ENCODE peak calls at places on chromosome 1, in four cellular contexts. One of them, this sample, is unnamed.

GRCh38 chr1:149963358-149963757 is 26.7 kb upstream of the MTMR11 start:
- DNase-seq in activated naive CD8-positive, alpha-beta T cell treated with anti-CD3 and anti-CD28 coated beads, Interleukin-2, amount 50 U/mL, for 24 hours: no peak
- DNase-seq in NCI-H1105: no peak
- DNase-seq in GM12892: no peak
- DNase-seq in this sample: no peak

GRCh38 chr1:212077028-212077427 is 41.5 kb downstream of the DTL start:
- DNase-seq in activated naive CD8-positive, alpha-beta T cell treated with anti-CD3 and anti-CD28 coated beads, Interleukin-2, amount 50 U/mL, for 24 hours: no peak
- DNase-seq in NCI-H1105: no peak
- DNase-seq in GM12892: no peak
- DNase-seq in this sample: no peak

GRCh38 chr1:7267493-7267892 is 482.2 kb downstream of the CAMTA1 start:
- DNase-seq in NCI-H1105: no peak
- DNase-seq in GM12892: no peak
- DNase-seq in activated naive CD8-positive, alpha-beta T cell treated with anti-CD3 and anti-CD28 coated beads, Interleukin-2, amount 50 U/mL, for 24 hours: no peak
- DNase-seq in this sample: no peak

GRCh38 chr1:174074757-174075156 is 52.6 kb upstream of the RC3H1 start:
- DNase-seq in GM12892: no peak
- DNase-seq in NCI-H1105: peak
- DNase-seq in activated naive CD8-positive, alpha-beta T cell treated with anti-CD3 and anti-CD28 coated beads, Interleukin-2, amount 50 U/mL, for 24 hours: no peak
- DNase-seq in this sample: peak

GRCh38 chr1:242585616-242586354 is 61.3 kb upstream of the PLD5 start:
- DNase-seq in GM12892: no peak
- DNase-seq in activated naive CD8-positive, alpha-beta T cell treated with anti-CD3 and anti-CD28 coated beads, Interleukin-2, amount 50 U/mL, for 24 hours: no peak
- DNase-seq in NCI-H1105: no peak
- DNase-seq in this sample: no peak

GRCh38 chr1:27381976-27382762 is 964 bp downstream of the CD164L2 start:
- DNase-seq in GM12892: no peak
- DNase-seq in NCI-H1105: no peak
- DNase-seq in activated naive CD8-positive, alpha-beta T cell treated with anti-CD3 and anti-CD28 coated beads, Interleukin-2, amount 50 U/mL, for 24 hours: no peak
- DNase-seq in this sample: no peak

GRCh38 chr1:21335750-21336168 is 45.5 kb upstream of the ECE1 start:
- DNase-seq in NCI-H1105: peak
- DNase-seq in activated naive CD8-positive, alpha-beta T cell treated with anti-CD3 and anti-CD28 coated beads, Interleukin-2, amount 50 U/mL, for 24 hours: no peak
- DNase-seq in GM12892: no peak
- DNase-seq in this sample: peak

GRCh38 chr1:248243204-248243603 is 12.0 kb downstream of the OR2M4 start:
- DNase-seq in GM12892: peak
- DNase-seq in activated naive CD8-positive, alpha-beta T cell treated with anti-CD3 and anti-CD28 coated beads, Interleukin-2, amount 50 U/mL, for 24 hours: peak
- DNase-seq in NCI-H1105: no peak
- DNase-seq in this sample: no peak

GRCh38 chr1:6445062-6445763 is 20.6 kb downstream of the ESPN start:
- DNase-seq in NCI-H1105: no peak
- DNase-seq in GM12892: no peak
- DNase-seq in activated naive CD8-positive, alpha-beta T cell treated with anti-CD3 and anti-CD28 coated beads, Interleukin-2, amount 50 U/mL, for 24 hours: peak
- DNase-seq in this sample: no peak

GRCh38 chr1:198359024-198359653 is 181.3 kb downstream of the ATP6V1G3 start:
- DNase-seq in activated naive CD8-positive, alpha-beta T cell treated with anti-CD3 and anti-CD28 coated beads, Interleukin-2, amount 50 U/mL, for 24 hours: no peak
- DNase-seq in GM12892: no peak
- DNase-seq in NCI-H1105: no peak
- DNase-seq in this sample: no peak

GRCh38 chr1:94068831-94069648 is 51.9 kb downstream of the ABCA4 start:
- DNase-seq in GM12892: no peak
- DNase-seq in activated naive CD8-positive, alpha-beta T cell treated with anti-CD3 and anti-CD28 coated beads, Interleukin-2, amount 50 U/mL, for 24 hours: no peak
- DNase-seq in NCI-H1105: no peak
- DNase-seq in this sample: peak

GRCh38 chr1:5660141-5660935 is 331.9 kb downstream of the NPHP4 start:
- DNase-seq in GM12892: no peak
- DNase-seq in activated naive CD8-positive, alpha-beta T cell treated with anti-CD3 and anti-CD28 coated beads, Interleukin-2, amount 50 U/mL, for 24 hours: no peak
- DNase-seq in NCI-H1105: no peak
- DNase-seq in this sample: no peak

GRCh38 chr1:48190893-48191292 is 31.6 kb upstream of the SLC5A9 start:
- DNase-seq in NCI-H1105: no peak
- DNase-seq in GM12892: no peak
- DNase-seq in activated naive CD8-positive, alpha-beta T cell treated with anti-CD3 and anti-CD28 coated beads, Interleukin-2, amount 50 U/mL, for 24 hours: no peak
- DNase-seq in this sample: peak

GRCh38 chr1:223802602-223803001 is 43.1 kb downstream of the TP53BP2 start:
- DNase-seq in NCI-H1105: no peak
- DNase-seq in GM12892: no peak
- DNase-seq in activated naive CD8-positive, alpha-beta T cell treated with anti-CD3 and anti-CD28 coated beads, Interleukin-2, amount 50 U/mL, for 24 hours: no peak
- DNase-seq in this sample: no peak

GRCh38 chr1:186073697-186074096 is 301.4 kb downstream of the TPR start:
- DNase-seq in NCI-H1105: no peak
- DNase-seq in activated naive CD8-positive, alpha-beta T cell treated with anti-CD3 and anti-CD28 coated beads, Interleukin-2, amount 50 U/mL, for 24 hours: no peak
- DNase-seq in GM12892: no peak
- DNase-seq in this sample: no peak

This sample was measured in DMS79.